ENCODE peak calls at places on chromosome 3, in four cellular contexts. C is HepG2, P is SK-N-SH, S is K562. X is an unnamed sample.

GRCh38 chr3:35446896-35447295 is 192.4 kb upstream of the ARPP21 start:
- DNase-seq in C (no peak), S (no peak), P (no peak), X (no peak)

GRCh38 chr3:42590989-42591756 is 513 bp downstream of the SS18L2 start:
- DNase-seq in C (no peak), S (no peak), P (no peak), X (no peak)

GRCh38 chr3:195692361-195692700 is 28.4 kb upstream of the MUC20 start:
- DNase-seq in C (no peak), S (no peak), P (no peak), X (no peak)

GRCh38 chr3:127630811-127631714 is 2.1 kb downstream of the PODXL2 start:
- DNase-seq in S (no peak), P (no peak), C (no peak), X (no peak)

GRCh38 chr3:61146010-61146569 is 105.2 kb downstream of the FHIT start:
- DNase-seq in C (no peak), P (no peak), S (no peak), X (no peak)

GRCh38 chr3:17030438-17030837 is 145.7 kb downstream of the PLCL2 start:
- DNase-seq in P (no peak), S (no peak), C (no peak), X (no peak)

GRCh38 chr3:49872801-49873281 is 3.1 kb upstream of the CAMKV start:
- DNase-seq in P (peak), S (no peak), C (no peak), X (no peak)

GRCh38 chr3:75180945-75181298 is 483.2 kb upstream of the FRG2C start:
- DNase-seq in S (no peak), P (no peak), C (no peak), X (no peak)

GRCh38 chr3:177816667-177817208 is 619.5 kb upstream of the TBL1XR1 start:
- DNase-seq in S (no peak), C (peak), P (no peak), X (peak)

GRCh38 chr3:185430375-185430774 is 67.4 kb downstream of the MAP3K13 start:
- DNase-seq in C (no peak), S (no peak), P (no peak), X (no peak)

GRCh38 chr3:65871305-65872141 is 167.2 kb downstream of the MAGI1 start:
- DNase-seq in S (no peak), C (peak), P (peak), X (no peak)

GRCh38 chr3:18443670-18444596 is 18.8 kb upstream of the SATB1 start:
- DNase-seq in C (no peak), P (peak), S (no peak), X (no peak)

GRCh38 chr3:173553635-173554280 is 156.2 kb downstream of the NLGN1 start:
- DNase-seq in S (no peak), P (peak), C (peak), X (peak)

GRCh38 chr3:196486263-196486662 is 17.3 kb downstream of the RNF168 start:
- DNase-seq in S (peak), P (no peak), C (no peak), X (no peak)

GRCh38 chr3:102005551-102005950 is 156.2 kb downstream of the NFKBIZ start:
- DNase-seq in S (no peak), P (no peak), C (no peak), X (no peak)

GRCh38 chr3:147554332-147554731 is 145.2 kb downstream of the ZIC1 start:
- DNase-seq in C (no peak), P (peak), S (no peak), X (no peak)

GRCh38 chr3:133998691-133999241 is 31.0 kb downstream of the SLCO2A1 start:
- DNase-seq in S (no peak), P (no peak), C (no peak), X (no peak)

GRCh38 chr3:109480014-109480413 is 142.7 kb upstream of the DPPA4 start:
- DNase-seq in P (no peak), S (no peak), C (no peak), X (no peak)

GRCh38 chr3:117398166-117398954 is 688.8 kb downstream of the TUSC7 start:
- DNase-seq in S (no peak), C (no peak), P (no peak), X (no peak)

GRCh38 chr3:105365171-105365535 is 1.6 kb upstream of the ALCAM start:
- DNase-seq in P (no peak), S (no peak), C (no peak), X (no peak)

GRCh38 chr3:69890094-69890493 is 109.4 kb upstream of the SAMMSON start:
- DNase-seq in P (no peak), S (no peak), C (no peak), X (no peak)

GRCh38 chr3:171193693-171194092 is 167.2 kb upstream of the SLC2A2 start:
- DNase-seq in C (no peak), S (no peak), P (no peak), X (no peak)

GRCh38 chr3:157070600-157070999 is 89.3 kb downstream of the CCNL1 start:
- DNase-seq in P (no peak), S (no peak), C (no peak), X (no peak)

GRCh38 chr3:11910971-11911531 is 64.4 kb upstream of the TAMM41 start:
- DNase-seq in C (no peak), S (no peak), P (peak), X (no peak)

GRCh38 chr3:67691207-67691606 is 36.8 kb upstream of the SUCLG2 start:
- DNase-seq in P (no peak), C (no peak), S (no peak), X (no peak)
- TF ChIP-seq ELF1 in P (no peak), C (no peak), S (no peak), X (no peak)

GRCh38 chr3:158111861-158112260 is 2.0 kb downstream of the RSRC1 start:
- DNase-seq in C (no peak), P (no peak), S (no peak), X (no peak)
- TF ChIP-seq MAX in C (no peak), P (no peak), S (no peak), X (no peak)

GRCh38 chr3:148916132-148916531 is 51.0 kb downstream of the CPA3 start:
- DNase-seq in P (no peak), S (no peak), C (no peak), X (no peak)

GRCh38 chr3:148911597-148911996 is 46.5 kb downstream of the CPA3 start:
- DNase-seq in P (no peak), S (peak), C (no peak), X (no peak)

GRCh38 chr3:148911173-148911572 is 46.1 kb downstream of the CPA3 start:
- DNase-seq in S (no peak), P (no peak), C (no peak), X (peak)
- TF ChIP-seq ELF1 in S (no peak), P (no peak), C (no peak), X (no peak)

GRCh38 chr3:30660128-30660525 is 53.7 kb downstream of the TGFBR2 start:
- DNase-seq in S (no peak), C (no peak), P (no peak), X (no peak)

GRCh38 chr3:30658328-30659052 is 52.1 kb downstream of the TGFBR2 start:
- DNase-seq in C (peak), P (no peak), S (no peak), X (peak)

GRCh38 chr3:30660656-30661055 is 54.3 kb downstream of the TGFBR2 start:
- DNase-seq in C (no peak), S (no peak), P (no peak), X (no peak)

GRCh38 chr3:30657914-30658313 is 51.5 kb downstream of the TGFBR2 start:
- DNase-seq in C (no peak), P (no peak), S (no peak), X (no peak)

GRCh38 chr3:30659270-30660127 is 53.1 kb downstream of the TGFBR2 start:
- DNase-seq in C (peak), P (no peak), S (no peak), X (peak)
- TF ChIP-seq MAX in C (no peak), P (peak), S (no peak), X (peak)

X was measured in HCT116.